ENCODE peak calls at places on chromosomes 11 and 22, in six cellular contexts. K is GM13977, J is stomach, P is foreskin fibroblast, X is endothelial cell, H is transverse colon. Y is an unnamed sample.

GRCh38 chr11:107562647-107563208 is 2.8 kb downstream of the ALKBH8 start:
- DNase-seq in J (no peak), P (peak; percentile 86), K (no peak), X (no peak), H (no peak), Y (no peak)

GRCh38 chr11:95829580-95830259 is 39.4 kb downstream of the CEP57 start:
- DNase-seq in P (peak; percentile 55), X (no peak), H (no peak), K (peak; percentile 4), J (no peak), Y (no peak)

GRCh38 chr22:29975494-29975893 is 92.5 kb downstream of the MTMR3 start:
- DNase-seq in K (no peak), P (no peak), J (no peak), H (no peak), X (no peak), Y (no peak)

GRCh38 chr11:74322667-74323066 is 11.2 kb upstream of the P4HA3 start:
- DNase-seq in K (no peak), X (no peak), H (no peak), J (no peak), P (peak; percentile 14), Y (no peak)

GRCh38 chr11:79263001-79263400 is 177.8 kb downstream of the TENM4 start:
- DNase-seq in X (no peak), P (peak; percentile 25), K (no peak), H (peak; percentile 25), J (peak; percentile 30), Y (no peak)

GRCh38 chr22:27255580-27255979 is 546.0 kb downstream of the MN1 start:
- DNase-seq in H (no peak), J (no peak), K (no peak), X (no peak), P (no peak), Y (no peak)

GRCh38 chr11:109704432-109704831 is 282.4 kb downstream of the C11orf87 start:
- DNase-seq in P (no peak), X (no peak), H (no peak), K (no peak), J (no peak), Y (no peak)

GRCh38 chr11:15071556-15072255 is 1.7 kb upstream of the CALCB start:
- DNase-seq in J (no peak), X (no peak), K (no peak), P (no peak), H (no peak), Y (no peak)

GRCh38 chr11:102485095-102485722 is 32.6 kb upstream of the TMEM123 start:
- DNase-seq in K (no peak), X (no peak), P (peak; percentile 57), J (no peak), H (no peak), Y (no peak)

GRCh38 chr22:31829505-31829904 is 75.7 kb downstream of the DEPDC5 start:
- DNase-seq in K (peak; percentile 23), X (no peak), P (peak; percentile 95), H (no peak), J (no peak), Y (peak; percentile 61)

GRCh38 chr11:133082453-133082781 is 449.9 kb downstream of the OPCML start:
- DNase-seq in J (no peak), K (no peak), H (peak; percentile 26), X (peak; percentile 37), P (no peak), Y (no peak)

GRCh38 chr11:2933376-2934056 is 4.3 kb upstream of the PHLDA2 start:
- DNase-seq in P (peak; percentile 97), H (peak; percentile 70), X (no peak), K (no peak), J (peak; percentile 84), Y (peak; percentile 72)

GRCh38 chr11:30960387-30960992 is 374.3 kb upstream of the MPPED2 start:
- DNase-seq in P (peak; percentile 2), X (no peak), K (no peak), J (no peak), H (no peak), Y (peak; percentile 3)

GRCh38 chr11:18748766-18749375 is 22.9 kb upstream of the IGSF22 start:
- DNase-seq in K (no peak), J (no peak), H (no peak), P (no peak), X (no peak), Y (no peak)

GRCh38 chr11:2150206-2150847 is 10.7 kb downstream of the INS start:
- DNase-seq in P (peak; percentile 68), H (no peak), J (no peak), X (peak; percentile 43), K (no peak), Y (peak; percentile 40)

GRCh38 chr11:123300874-123301695 is 106.0 kb upstream of the CLMP start:
- DNase-seq in K (no peak), X (no peak), H (no peak), P (peak; percentile 66), J (no peak), Y (no peak)

GRCh38 chr11:120254788-120255518 is 15.0 kb downstream of the POU2F3 start:
- DNase-seq in K (peak; percentile 63), X (no peak), J (no peak), H (no peak), P (no peak), Y (no peak)

GRCh38 chr22:40082184-40082583 is 87.4 kb downstream of the FAM83F start:
- DNase-seq in X (no peak), H (no peak), P (no peak), K (no peak), J (no peak), Y (no peak)

GRCh38 chr22:40083794-40084193 is 89.0 kb downstream of the FAM83F start:
- DNase-seq in H (no peak), P (no peak), K (no peak), J (no peak), X (no peak), Y (no peak)

GRCh38 chr22:40084246-40084645 is 89.5 kb downstream of the FAM83F start:
- DNase-seq in P (no peak), X (no peak), H (no peak), J (no peak), K (no peak), Y (no peak)

GRCh38 chr22:40077646-40078016 is 82.9 kb downstream of the FAM83F start:
- DNase-seq in K (no peak), H (no peak), J (no peak), P (no peak), X (no peak), Y (no peak)

GRCh38 chr22:40081662-40082061 is 86.9 kb downstream of the FAM83F start:
- DNase-seq in H (no peak), X (no peak), K (no peak), P (no peak), J (no peak), Y (no peak)
- TF ChIP-seq CTCF in H (no peak), X (no peak), K (no peak), P (no peak), J (no peak), Y (no peak)

DNA sequence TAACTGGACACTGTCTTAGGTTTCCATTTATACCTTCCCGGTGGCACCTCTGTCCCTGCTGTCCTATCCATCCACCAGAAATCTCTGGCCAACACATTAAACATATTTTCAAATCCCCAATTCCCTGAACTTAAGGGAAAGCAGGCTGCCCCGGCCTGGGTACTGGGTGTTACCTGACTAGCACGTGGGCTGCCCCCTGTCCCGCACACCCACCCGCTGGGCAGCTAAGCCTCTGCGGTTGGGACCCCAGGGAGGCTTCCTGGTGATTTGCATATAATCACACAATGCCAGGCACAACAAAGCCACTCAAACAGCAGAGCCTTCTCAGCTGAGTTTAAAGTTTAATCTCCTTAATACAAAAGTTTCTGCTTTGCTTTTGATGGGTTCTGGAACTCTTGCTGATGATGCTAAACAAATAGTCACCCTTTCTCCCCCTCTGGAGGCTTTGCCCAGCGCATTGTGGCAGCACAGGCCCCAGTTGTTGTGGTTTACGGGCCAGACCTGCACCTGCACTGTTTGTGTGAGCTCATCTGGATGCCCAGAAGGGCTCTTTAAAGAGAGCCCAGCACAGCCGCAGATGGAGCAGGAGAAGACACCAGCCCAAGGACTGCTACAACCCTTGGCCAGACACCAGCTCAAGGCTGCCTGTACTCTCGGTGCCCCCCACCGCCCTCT is 59.9 kb upstream of the POU2AF1 start:
- DNase-seq in P (no peak), J (no peak), X (no peak), H (peak; percentile 50), K (no peak), Y (no peak)
- TF ChIP-seq CTCF in P (no peak), J (no peak), X (no peak), H (no peak), K (no peak), Y (no peak)

GRCh38 chr11:131073167-131073566 is 156.9 kb upstream of the SNX19 start:
- DNase-seq in X (no peak), P (peak; percentile 24), K (no peak), J (no peak), H (no peak), Y (peak; percentile 8)

GRCh38 chr11:131065435-131066295 is 149.4 kb upstream of the SNX19 start:
- DNase-seq in X (no peak), H (no peak), J (no peak), P (no peak), K (no peak), Y (no peak)

GRCh38 chr11:131066551-131066950 is 150.3 kb upstream of the SNX19 start:
- DNase-seq in J (no peak), P (no peak), K (no peak), H (no peak), X (no peak), Y (no peak)

GRCh38 chr11:131064373-131064991 is 148.2 kb upstream of the SNX19 start:
- DNase-seq in P (peak; percentile 86), X (peak; percentile 82), H (peak; percentile 25), K (peak; percentile 71), J (peak; percentile 39), Y (peak; percentile 31)

DNA sequence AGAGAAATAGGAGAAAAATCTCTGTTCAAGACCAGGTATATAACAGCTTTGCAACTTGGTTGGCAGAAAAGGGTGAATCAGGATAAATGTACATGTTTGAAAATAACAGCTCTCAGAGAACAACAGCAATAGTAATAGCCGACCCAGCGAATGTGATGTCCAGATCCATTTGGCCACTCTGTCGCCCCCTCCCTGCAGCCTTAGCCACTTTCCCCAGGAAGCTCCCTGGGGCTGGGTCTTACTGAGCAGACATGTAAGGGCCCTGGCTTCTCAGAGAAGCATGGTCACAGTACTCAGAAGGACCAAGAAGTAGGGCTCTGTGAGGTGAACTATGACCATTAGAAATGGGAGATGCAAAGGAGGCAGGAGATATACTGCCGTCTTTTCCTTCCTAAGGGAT is 154.1 kb upstream of the SNX19 start:
- DNase-seq in K (no peak), P (no peak), J (no peak), H (no peak), X (no peak), Y (no peak)
- TF ChIP-seq CTCF in K (no peak), P (no peak), J (no peak), H (no peak), X (no peak), Y (no peak)

GRCh38 chr22:45263790-45264269 is 20.9 kb upstream of the UPK3A start:
- DNase-seq in X (peak; percentile 71), J (peak; percentile 78), K (peak; percentile 80), P (peak; percentile 91), H (peak; percentile 72), Y (peak; percentile 72)
- TF ChIP-seq CTCF in X (peak; percentile 41), J (peak; percentile 83), K (peak; percentile 75), P (peak; percentile 88), H (peak; percentile 44), Y (peak; percentile 86)

DNA sequence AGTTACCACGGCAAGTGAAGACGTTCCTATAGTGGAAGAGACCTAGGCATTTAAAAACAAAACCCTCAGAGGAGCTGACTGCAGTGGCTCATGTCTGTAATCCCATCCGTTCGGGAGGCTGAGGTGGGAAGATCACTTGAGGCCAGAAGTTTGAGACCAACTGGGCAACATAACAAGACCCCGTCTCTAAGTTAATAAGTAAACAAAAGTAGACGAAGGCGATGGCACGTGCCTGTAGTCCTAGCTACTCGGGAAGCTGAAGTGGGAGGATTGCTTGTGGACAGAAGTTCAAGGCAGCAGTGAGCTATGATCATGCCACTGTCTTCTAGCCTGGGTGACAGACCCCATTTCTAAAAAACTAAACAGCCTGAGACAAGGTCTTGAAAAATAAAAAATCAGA is 3.8 kb upstream of the ADSL start:
- DNase-seq in H (no peak), J (no peak), P (no peak), X (no peak), K (no peak), Y (no peak)
- TF ChIP-seq CTCF in H (no peak), J (no peak), P (no peak), X (no peak), K (no peak), Y (no peak)